ENCODE peak calls at places on chromosome 4, in nine cellular contexts. One of them, this sample, is unnamed.

GRCh38 chr4:125434136-125434535 is 119.4 kb downstream of the FAT4 start:
- DNase-seq in A549: no peak
- DNase-seq in tibial nerve: no peak
- DNase-seq in stomach: no peak
- DNase-seq in suprapubic skin: no peak
- DNase-seq in ovary: no peak
- DNase-seq in HepG2: no peak
- DNase-seq in transverse colon: no peak
- DNase-seq in K562: no peak
- DNase-seq in this sample: no peak

GRCh38 chr4:45646885-45647598 is 476.8 kb downstream of the GABRG1 start:
- DNase-seq in A549: no peak
- DNase-seq in tibial nerve: no peak
- DNase-seq in stomach: no peak
- DNase-seq in suprapubic skin: no peak
- DNase-seq in ovary: no peak
- DNase-seq in HepG2: no peak
- DNase-seq in transverse colon: no peak
- DNase-seq in K562: no peak
- DNase-seq in this sample: no peak

GRCh38 chr4:183171484-183172267 is 72.6 kb downstream of the WWC2 start:
- DNase-seq in A549: peak
- DNase-seq in tibial nerve: no peak
- DNase-seq in stomach: no peak
- DNase-seq in suprapubic skin: no peak
- DNase-seq in ovary: no peak
- DNase-seq in HepG2: peak
- DNase-seq in transverse colon: no peak
- DNase-seq in K562: no peak
- DNase-seq in this sample: no peak

GRCh38 chr4:15719506-15719905 is 16.6 kb downstream of the BST1 start:
- DNase-seq in A549: no peak
- DNase-seq in tibial nerve: no peak
- DNase-seq in stomach: no peak
- DNase-seq in suprapubic skin: no peak
- DNase-seq in ovary: no peak
- DNase-seq in HepG2: no peak
- DNase-seq in transverse colon: no peak
- DNase-seq in K562: no peak
- DNase-seq in this sample: no peak

GRCh38 chr4:168408620-168409019 is 71.7 kb downstream of the DDX60L start:
- DNase-seq in A549: peak
- DNase-seq in tibial nerve: peak
- DNase-seq in stomach: no peak
- DNase-seq in suprapubic skin: no peak
- DNase-seq in ovary: peak
- DNase-seq in HepG2: no peak
- DNase-seq in transverse colon: peak
- DNase-seq in K562: no peak
- DNase-seq in this sample: peak

GRCh38 chr4:125316391-125316780 is 1.6 kb downstream of the FAT4 start:
- DNase-seq in A549: peak
- DNase-seq in tibial nerve: peak
- DNase-seq in stomach: peak
- DNase-seq in suprapubic skin: no peak
- DNase-seq in ovary: peak
- DNase-seq in HepG2: no peak
- DNase-seq in transverse colon: peak
- DNase-seq in K562: no peak
- DNase-seq in this sample: no peak

GRCh38 chr4:108754327-108754726 is 8.5 kb downstream of the ETNPPL start:
- DNase-seq in A549: no peak
- DNase-seq in tibial nerve: no peak
- DNase-seq in stomach: no peak
- DNase-seq in suprapubic skin: no peak
- DNase-seq in ovary: no peak
- DNase-seq in HepG2: no peak
- DNase-seq in transverse colon: no peak
- DNase-seq in K562: no peak
- DNase-seq in this sample: no peak

GRCh38 chr4:96916731-96917130 is 1076.8 kb downstream of the PDHA2 start:
- DNase-seq in A549: no peak
- DNase-seq in tibial nerve: no peak
- DNase-seq in stomach: no peak
- DNase-seq in suprapubic skin: no peak
- DNase-seq in ovary: no peak
- DNase-seq in HepG2: no peak
- DNase-seq in transverse colon: no peak
- DNase-seq in K562: no peak
- DNase-seq in this sample: no peak

GRCh38 chr4:127634181-127634580 is 1.4 kb downstream of the INTU start:
- DNase-seq in A549: no peak
- DNase-seq in tibial nerve: no peak
- DNase-seq in stomach: no peak
- DNase-seq in suprapubic skin: no peak
- DNase-seq in ovary: no peak
- DNase-seq in HepG2: no peak
- DNase-seq in transverse colon: no peak
- DNase-seq in K562: no peak
- DNase-seq in this sample: no peak
- TF ChIP-seq EP300 in A549: no peak
- TF ChIP-seq EP300 in tibial nerve: no peak
- TF ChIP-seq EP300 in stomach: no peak
- TF ChIP-seq EP300 in suprapubic skin: no peak
- TF ChIP-seq EP300 in ovary: no peak
- TF ChIP-seq EP300 in HepG2: no peak
- TF ChIP-seq EP300 in transverse colon: no peak
- TF ChIP-seq EP300 in K562: no peak
- TF ChIP-seq EP300 in this sample: no peak

GRCh38 chr4:8212606-8213005 is 13.5 kb downstream of the SH3TC1 start:
- DNase-seq in A549: no peak
- DNase-seq in tibial nerve: no peak
- DNase-seq in stomach: no peak
- DNase-seq in suprapubic skin: no peak
- DNase-seq in ovary: no peak
- DNase-seq in HepG2: no peak
- DNase-seq in transverse colon: no peak
- DNase-seq in K562: no peak
- DNase-seq in this sample: no peak

GRCh38 chr4:8210631-8211030 is 11.5 kb downstream of the SH3TC1 start:
- DNase-seq in A549: no peak
- DNase-seq in tibial nerve: no peak
- DNase-seq in stomach: no peak
- DNase-seq in suprapubic skin: no peak
- DNase-seq in ovary: no peak
- DNase-seq in HepG2: no peak
- DNase-seq in transverse colon: no peak
- DNase-seq in K562: no peak
- DNase-seq in this sample: no peak

GRCh38 chr4:8213121-8213520 is 14.0 kb downstream of the SH3TC1 start:
- DNase-seq in A549: no peak
- DNase-seq in tibial nerve: no peak
- DNase-seq in stomach: no peak
- DNase-seq in suprapubic skin: no peak
- DNase-seq in ovary: no peak
- DNase-seq in HepG2: no peak
- DNase-seq in transverse colon: no peak
- DNase-seq in K562: no peak
- DNase-seq in this sample: no peak

GRCh38 chr4:8211229-8211628 is 12.1 kb downstream of the SH3TC1 start:
- DNase-seq in A549: no peak
- DNase-seq in tibial nerve: no peak
- DNase-seq in stomach: no peak
- DNase-seq in suprapubic skin: no peak
- DNase-seq in ovary: no peak
- DNase-seq in HepG2: no peak
- DNase-seq in transverse colon: no peak
- DNase-seq in K562: no peak
- DNase-seq in this sample: no peak

DNA sequence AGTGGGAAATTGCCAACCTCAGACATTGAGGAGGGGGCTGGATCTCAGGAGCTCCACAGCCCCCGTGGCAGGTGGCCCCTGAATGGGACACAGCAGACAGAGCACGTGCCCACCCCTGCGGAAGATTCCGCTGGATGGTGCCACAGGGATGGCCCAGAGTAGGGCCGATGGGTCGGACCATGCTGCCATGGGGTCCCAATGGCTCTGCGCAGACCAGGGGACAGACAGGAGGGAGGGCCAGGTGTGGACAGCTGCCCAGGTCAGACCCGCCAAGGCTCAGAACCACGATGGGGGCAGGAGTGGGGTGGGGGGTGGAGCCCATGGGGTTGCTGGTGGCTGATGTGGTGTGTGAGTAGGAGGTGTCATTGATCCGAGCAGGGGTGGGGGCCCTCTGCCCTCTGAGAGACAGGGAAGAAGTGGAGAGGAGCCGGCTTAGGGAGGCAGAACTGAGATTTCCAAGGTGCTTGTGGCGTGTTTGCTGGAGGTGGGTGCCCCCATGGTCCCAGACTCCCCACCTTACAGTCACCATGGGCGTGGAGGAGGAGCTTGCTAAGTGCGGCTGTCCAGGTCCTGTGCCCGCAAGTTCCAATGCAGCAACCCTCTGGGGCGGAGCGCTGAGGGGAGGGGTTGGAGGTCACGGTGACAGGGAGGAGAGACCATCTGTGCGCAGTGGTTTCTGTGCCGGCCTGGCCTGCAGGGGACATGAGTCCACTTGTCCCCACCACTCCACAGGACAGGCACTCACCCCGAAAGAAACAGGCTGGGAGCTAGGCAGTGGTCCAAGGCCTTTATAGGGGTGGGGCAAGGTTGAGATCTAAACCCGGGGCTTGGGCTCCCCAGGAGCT is 12.9 kb downstream of the SH3TC1 start:
- DNase-seq in A549: no peak
- DNase-seq in tibial nerve: no peak
- DNase-seq in stomach: no peak
- DNase-seq in suprapubic skin: no peak
- DNase-seq in ovary: no peak
- DNase-seq in HepG2: no peak
- DNase-seq in transverse colon: no peak
- DNase-seq in K562: no peak
- DNase-seq in this sample: no peak
- TF ChIP-seq POLR2A in A549: no peak
- TF ChIP-seq POLR2A in tibial nerve: no peak
- TF ChIP-seq POLR2A in stomach: no peak
- TF ChIP-seq POLR2A in suprapubic skin: no peak
- TF ChIP-seq POLR2A in ovary: no peak
- TF ChIP-seq POLR2A in HepG2: no peak
- TF ChIP-seq POLR2A in transverse colon: no peak
- TF ChIP-seq POLR2A in K562: no peak
- TF ChIP-seq POLR2A in this sample: no peak

GRCh38 chr4:71774136-71774535 is 9.7 kb downstream of the GC start:
- DNase-seq in A549: no peak
- DNase-seq in tibial nerve: no peak
- DNase-seq in stomach: no peak
- DNase-seq in suprapubic skin: no peak
- DNase-seq in ovary: no peak
- DNase-seq in HepG2: no peak
- DNase-seq in transverse colon: no peak
- DNase-seq in K562: no peak
- DNase-seq in this sample: no peak

GRCh38 chr4:71771613-71772012 is 12.3 kb downstream of the GC start:
- DNase-seq in A549: no peak
- DNase-seq in tibial nerve: no peak
- DNase-seq in stomach: no peak
- DNase-seq in suprapubic skin: no peak
- DNase-seq in ovary: no peak
- DNase-seq in HepG2: no peak
- DNase-seq in transverse colon: no peak
- DNase-seq in K562: no peak
- DNase-seq in this sample: no peak

GRCh38 chr4:71773004-71773403 is 10.9 kb downstream of the GC start:
- DNase-seq in A549: no peak
- DNase-seq in tibial nerve: no peak
- DNase-seq in stomach: no peak
- DNase-seq in suprapubic skin: no peak
- DNase-seq in ovary: no peak
- DNase-seq in HepG2: peak
- DNase-seq in transverse colon: no peak
- DNase-seq in K562: no peak
- DNase-seq in this sample: no peak

GRCh38 chr4:71775449-71775848 is 8.4 kb downstream of the GC start:
- DNase-seq in A549: no peak
- DNase-seq in tibial nerve: no peak
- DNase-seq in stomach: no peak
- DNase-seq in suprapubic skin: no peak
- DNase-seq in ovary: no peak
- DNase-seq in HepG2: no peak
- DNase-seq in transverse colon: no peak
- DNase-seq in K562: no peak
- DNase-seq in this sample: no peak

GRCh38 chr4:71772592-71772991 is 11.3 kb downstream of the GC start:
- DNase-seq in A549: no peak
- DNase-seq in tibial nerve: no peak
- DNase-seq in stomach: no peak
- DNase-seq in suprapubic skin: no peak
- DNase-seq in ovary: no peak
- DNase-seq in HepG2: no peak
- DNase-seq in transverse colon: no peak
- DNase-seq in K562: peak
- DNase-seq in this sample: no peak
- H3K27ac ChIP-seq in A549: no peak
- H3K27ac ChIP-seq in tibial nerve: no peak
- H3K27ac ChIP-seq in stomach: no peak
- H3K27ac ChIP-seq in suprapubic skin: no peak
- H3K27ac ChIP-seq in ovary: no peak
- H3K27ac ChIP-seq in HepG2: no peak
- H3K27ac ChIP-seq in transverse colon: no peak
- H3K27ac ChIP-seq in K562: no peak
- H3K27ac ChIP-seq in this sample: no peak

GRCh38 chr4:25650271-25650670 is 5.4 kb upstream of the SLC34A2 start:
- DNase-seq in A549: no peak
- DNase-seq in tibial nerve: no peak
- DNase-seq in stomach: no peak
- DNase-seq in suprapubic skin: no peak
- DNase-seq in ovary: no peak
- DNase-seq in HepG2: no peak
- DNase-seq in transverse colon: no peak
- DNase-seq in K562: no peak
- DNase-seq in this sample: no peak

GRCh38 chr4:25654971-25655963 is at the start of gene SLC34A2:
- DNase-seq in A549: no peak
- DNase-seq in tibial nerve: no peak
- DNase-seq in stomach: peak
- DNase-seq in suprapubic skin: no peak
- DNase-seq in ovary: no peak
- DNase-seq in HepG2: peak
- DNase-seq in transverse colon: peak
- DNase-seq in K562: no peak
- DNase-seq in this sample: no peak

GRCh38 chr4:25656031-25656430 is 380 bp downstream of the SLC34A2 start:
- DNase-seq in A549: no peak
- DNase-seq in tibial nerve: no peak
- DNase-seq in stomach: no peak
- DNase-seq in suprapubic skin: no peak
- DNase-seq in ovary: no peak
- DNase-seq in HepG2: no peak
- DNase-seq in transverse colon: no peak
- DNase-seq in K562: no peak
- DNase-seq in this sample: no peak

GRCh38 chr4:25658357-25658771 is 2.7 kb downstream of the SLC34A2 start:
- DNase-seq in A549: no peak
- DNase-seq in tibial nerve: no peak
- DNase-seq in stomach: no peak
- DNase-seq in suprapubic skin: no peak
- DNase-seq in ovary: no peak
- DNase-seq in HepG2: no peak
- DNase-seq in transverse colon: no peak
- DNase-seq in K562: no peak
- DNase-seq in this sample: no peak

DNA sequence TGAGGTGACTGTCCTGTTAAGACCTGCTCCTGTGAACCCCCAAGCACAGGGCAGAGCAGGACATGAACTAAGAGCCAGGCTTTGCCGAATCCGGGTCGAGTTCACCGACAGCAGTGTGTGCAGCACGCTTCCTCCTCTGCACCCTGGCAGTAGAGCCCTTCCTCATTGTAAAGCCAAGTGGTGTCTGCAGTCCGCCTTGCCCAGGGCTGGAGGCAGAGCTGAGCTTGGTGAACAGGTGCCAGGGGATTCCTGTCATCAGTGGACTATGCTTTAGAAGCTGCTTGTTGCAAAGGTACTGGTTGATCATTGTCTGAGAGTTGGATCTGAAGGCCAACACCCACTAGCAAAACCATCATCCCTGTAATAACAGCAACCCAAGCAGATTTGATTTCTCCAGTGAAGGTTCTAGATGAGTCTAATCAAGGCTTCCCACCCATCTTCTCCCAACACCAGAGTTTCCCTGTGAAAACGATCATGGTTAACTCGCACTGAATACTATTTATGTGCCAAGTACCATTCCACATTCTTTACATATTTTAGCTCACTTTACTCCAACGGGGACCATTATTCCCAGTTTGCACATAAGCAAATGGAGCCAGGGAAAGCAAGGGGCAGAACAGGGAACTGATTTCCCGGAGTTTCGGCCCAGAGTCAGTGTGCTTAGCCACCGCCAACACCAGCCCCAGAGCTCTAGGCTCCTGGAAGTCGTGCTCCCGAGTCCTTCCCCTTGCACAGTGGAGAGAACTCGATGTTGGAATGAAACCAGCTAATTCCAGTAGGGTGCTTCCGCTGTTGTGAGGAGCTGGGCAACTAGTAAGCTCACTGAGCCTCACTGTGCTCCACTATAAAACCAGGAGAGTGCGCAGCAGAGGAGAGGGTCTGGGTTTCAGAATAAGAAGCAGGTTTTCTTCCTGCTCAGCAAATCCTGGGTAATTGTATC is 1.4 kb upstream of the SLC34A2 start:
- DNase-seq in A549: no peak
- DNase-seq in tibial nerve: no peak
- DNase-seq in stomach: no peak
- DNase-seq in suprapubic skin: no peak
- DNase-seq in ovary: no peak
- DNase-seq in HepG2: no peak
- DNase-seq in transverse colon: no peak
- DNase-seq in K562: no peak
- DNase-seq in this sample: no peak
- TF ChIP-seq EP300 in A549: no peak
- TF ChIP-seq EP300 in tibial nerve: no peak
- TF ChIP-seq EP300 in stomach: no peak
- TF ChIP-seq EP300 in suprapubic skin: no peak
- TF ChIP-seq EP300 in ovary: no peak
- TF ChIP-seq EP300 in HepG2: no peak
- TF ChIP-seq EP300 in transverse colon: no peak
- TF ChIP-seq EP300 in K562: no peak
- TF ChIP-seq EP300 in this sample: no peak